ENCODE peak calls at places on chromosomes 5 and 9, in ten cellular contexts. L is OCI-M1; M is DMS 273 treated with DMSO at 0.1 percent for 48 hours; J is neural crest cell; Z is stimulated activated CD4-positive, alpha-beta T cell treated with anti-CD3 and anti-CD28 coated beads, TNF-alpha, amount 100 ng/mL, for 48 hours; N is activated T-cell treated with anti-CD3 and anti-CD28 coated beads for 48 hours; C is MV-4-11; R is heart left ventricle; X is mucosa of descending colon; B is endothelial cell. I is an unnamed sample.

GRCh38 chr5:89676634-89677033 is 732.9 kb downstream of the CETN3 start:
- DNase-seq in L (no peak), M (no peak), J (no peak), Z (no peak), N (no peak), C (no peak), R (no peak), X (no peak), B (no peak), I (no peak)

GRCh38 chr5:40904205-40904993 is 4.9 kb upstream of the C7 start:
- DNase-seq in L (peak; percentile 89), M (peak; percentile 22), J (peak; percentile 48), Z (peak; percentile 20), N (peak; percentile 9), C (peak; percentile 56), R (no peak), X (peak; percentile 43), B (peak; percentile 66), I (peak; percentile 56)

GRCh38 chr5:125043781-125044391 is 297.4 kb upstream of the ZNF608 start:
- DNase-seq in L (no peak), M (peak; percentile 97), J (no peak), Z (no peak), N (no peak), C (no peak), R (peak; percentile 76), X (peak; percentile 34), B (no peak), I (no peak)

GRCh38 chr9:90095682-90096081 is 490.9 kb downstream of the GADD45G start:
- DNase-seq in L (no peak), M (peak; percentile 91), J (no peak), Z (no peak), N (no peak), C (peak; percentile 4), R (no peak), X (peak; percentile 43), B (no peak), I (no peak)

GRCh38 chr5:178382689-178383276 is 150.2 kb upstream of the PHYKPL start:
- DNase-seq in L (no peak), M (no peak), J (no peak), Z (no peak), N (no peak), C (no peak), R (no peak), X (no peak), B (no peak), I (no peak)

GRCh38 chr9:78453450-78453849 is 156.5 kb downstream of the PSAT1 start:
- DNase-seq in L (no peak), M (no peak), J (no peak), Z (no peak), N (no peak), C (no peak), R (no peak), X (peak; percentile 25), B (no peak), I (no peak)

GRCh38 chr9:96612105-96612965 is 7.3 kb downstream of the CDC14B start:
- DNase-seq in L (no peak), M (no peak), J (peak; percentile 14), Z (no peak), N (no peak), C (no peak), R (peak; percentile 66), X (no peak), B (no peak), I (peak; percentile 74)

GRCh38 chr5:90111354-90112070 is 298.0 kb downstream of the CETN3 start:
- DNase-seq in L (peak; percentile 44), M (no peak), J (no peak), Z (no peak), N (no peak), C (peak; percentile 47), R (no peak), X (no peak), B (no peak), I (no peak)

GRCh38 chr9:128503870-128504269 is 649 bp upstream of the GLE1 start:
- DNase-seq in L (peak; percentile 62), M (no peak), J (no peak), Z (no peak), N (no peak), C (peak; percentile 16), R (no peak), X (peak; percentile 41), B (no peak), I (no peak)

GRCh38 chr9:89949116-89949515 is 344.3 kb downstream of the GADD45G start:
- DNase-seq in L (no peak), M (no peak), J (no peak), Z (no peak), N (no peak), C (no peak), R (no peak), X (no peak), B (no peak), I (no peak)

GRCh38 chr9:135711411-135711810 is 9.4 kb downstream of the KCNT1 start:
- DNase-seq in L (no peak), M (no peak), J (no peak), Z (no peak), N (no peak), C (no peak), R (no peak), X (no peak), B (no peak), I (no peak)

GRCh38 chr5:175885813-175886212 is 14.4 kb downstream of the CPLX2 start:
- DNase-seq in L (no peak), M (peak; percentile 58), J (no peak), Z (no peak), N (no peak), C (peak; percentile 66), R (no peak), X (no peak), B (no peak), I (no peak)

GRCh38 chr5:39207628-39208027 is 11.7 kb downstream of the FYB1 start:
- DNase-seq in L (no peak), M (no peak), J (no peak), Z (no peak), N (no peak), C (no peak), R (no peak), X (no peak), B (no peak), I (no peak)

GRCh38 chr5:180313677-180314076 is 21.8 kb upstream of the MAPK9 start:
- DNase-seq in L (peak; percentile 72), M (no peak), J (no peak), Z (no peak), N (peak; percentile 74), C (peak; percentile 60), R (peak; percentile 90), X (peak; percentile 91), B (peak; percentile 59), I (peak; percentile 67)

GRCh38 chr5:121982500-121983261 is 20.9 kb downstream of the SRFBP1 start:
- DNase-seq in L (no peak), M (no peak), J (no peak), Z (no peak), N (no peak), C (no peak), R (no peak), X (no peak), B (no peak), I (no peak)

GRCh38 chr9:83423815-83424707 is 114.1 kb downstream of the FRMD3 start:
- DNase-seq in L (peak; percentile 85), M (no peak), J (no peak), Z (no peak), N (no peak), C (no peak), R (no peak), X (no peak), B (no peak), I (no peak)

GRCh38 chr9:130661461-130662098 is 2.8 kb upstream of the PRDM12 start:
- DNase-seq in L (no peak), M (no peak), J (no peak), Z (no peak), N (no peak), C (no peak), R (no peak), X (no peak), B (no peak), I (no peak)

GRCh38 chr9:86275962-86276361 is 6.4 kb downstream of the ISCA1 start:
- DNase-seq in L (peak; percentile 8), M (no peak), J (no peak), Z (no peak), N (no peak), C (no peak), R (no peak), X (no peak), B (no peak), I (no peak)

GRCh38 chr5:76372320-76373054 is 30.6 kb upstream of the IQGAP2 start:
- DNase-seq in L (peak; percentile 80), M (peak; percentile 2), J (no peak), Z (no peak), N (no peak), C (peak; percentile 73), R (no peak), X (no peak), B (no peak), I (peak; percentile 90)

GRCh38 chr9:95507456-95508241 is 9.1 kb downstream of the PTCH1 start:
- DNase-seq in L (peak; percentile 75), M (peak; percentile 69), J (peak; percentile 26), Z (peak; percentile 27), N (peak; percentile 29), C (no peak), R (peak; percentile 62), X (peak; percentile 77), B (peak; percentile 42), I (peak; percentile 25)

GRCh38 chr5:145341842-145342241 is 493.3 kb downstream of the PRELID2 start:
- DNase-seq in L (peak; percentile 15), M (no peak), J (no peak), Z (no peak), N (no peak), C (no peak), R (no peak), X (no peak), B (no peak), I (no peak)

GRCh38 chr9:137459601-137460362 is 648 bp upstream of the NSMF start:
- DNase-seq in L (peak; percentile 44), M (no peak), J (no peak), Z (no peak), N (no peak), C (no peak), R (peak; percentile 64), X (no peak), B (no peak), I (no peak)

GRCh38 chr9:34337404-34337803 is 8.0 kb downstream of the NUDT2 start:
- DNase-seq in L (no peak), M (no peak), J (no peak), Z (no peak), N (no peak), C (no peak), R (no peak), X (no peak), B (no peak), I (no peak)

GRCh38 chr5:143606043-143606752 is 202.7 kb upstream of the NR3C1 start:
- DNase-seq in L (peak; percentile 10), M (no peak), J (no peak), Z (no peak), N (no peak), C (peak; percentile 95), R (no peak), X (no peak), B (no peak), I (no peak)

GRCh38 chr9:107218834-107219485 is 64.1 kb upstream of the RAD23B start:
- DNase-seq in L (no peak), M (no peak), J (no peak), Z (no peak), N (no peak), C (peak; percentile 57), R (no peak), X (no peak), B (no peak), I (no peak)

GRCh38 chr5:96433066-96433447 is at the start of gene PCSK1:
- DNase-seq in L (no peak), M (no peak), J (peak; percentile 11), Z (no peak), N (no peak), C (no peak), R (no peak), X (no peak), B (peak; percentile 15), I (no peak)

GRCh38 chr5:152271420-152271819 is 133.7 kb downstream of the NMUR2 start:
- DNase-seq in L (peak; percentile 29), M (no peak), J (no peak), Z (no peak), N (no peak), C (peak; percentile 1), R (no peak), X (no peak), B (peak; percentile 24), I (no peak)